ENCODE peak calls at places on chromosomes 4 and X, in ten cellular contexts. I is aorta, U is small intestine, E is HepG2, Y is colonic mucosa, Q is Peyer's patch, R is thoracic aorta, X is bronchial epithelial cell, D is mammary epithelial cell, L is IMR-90. T is an unnamed sample. For H3K36me3, the result is how much of the 10 kb centered on the place peaks cover.

GRCh38 chrX:110051559-110051958 is 48.6 kb downstream of the TMEM164 start:
- DNase-seq in Y (no peak), D (no peak), I (no peak), R (no peak), L (peak), Q (no peak), E (no peak), U (no peak), X (no peak), T (no peak)

GRCh38 chrX:134948333-134949241 is 42.2 kb upstream of the SMIM10 start:
- DNase-seq in R (no peak), U (peak), L (peak), Y (no peak), X (peak), I (no peak), D (peak), Q (no peak), E (peak), T (no peak)

GRCh38 chr4:147814334-147814733 is 82.4 kb downstream of the ARHGAP10 start:
- DNase-seq in Y (no peak), E (no peak), X (peak), L (no peak), R (no peak), D (peak), U (no peak), I (no peak), Q (no peak), T (no peak)

GRCh38 chr4:139018501-139018900 is 2.9 kb downstream of the NOCT start:
- DNase-seq in U (no peak), I (no peak), E (no peak), Q (no peak), Y (no peak), L (peak), X (peak), D (no peak), R (no peak), T (no peak)

GRCh38 chr4:37964734-37965457 is 4.7 kb downstream of the PTTG2 start:
- DNase-seq in R (no peak), E (no peak), I (no peak), Y (no peak), L (no peak), D (no peak), Q (no peak), U (no peak), X (no peak), T (no peak)

GRCh38 chrX:23720117-23720677 is 22.9 kb downstream of the ACOT9 start:
- DNase-seq in I (no peak), E (no peak), Q (no peak), Y (no peak), R (no peak), D (no peak), U (no peak), X (no peak), L (no peak), T (no peak)

GRCh38 chrX:70129811-70130210 is 3.4 kb upstream of the IGBP1 start:
- DNase-seq in L (peak), X (peak), D (peak), Q (no peak), I (no peak), R (no peak), Y (no peak), U (peak), E (peak), T (no peak)

GRCh38 chr4:26692014-26692726 is 108.3 kb downstream of the TBC1D19 start:
- DNase-seq in L (peak), Q (no peak), U (no peak), E (no peak), R (no peak), I (no peak), Y (no peak), D (peak), X (peak), T (no peak)

GRCh38 chr4:17504081-17504480 is 7.8 kb downstream of the QDPR start:
- DNase-seq in Y (no peak), I (no peak), D (no peak), U (no peak), X (no peak), R (no peak), E (no peak), L (no peak), Q (no peak), T (no peak)
- H3K36me3 ChIP-seq in Y (under half), I (under half), D (under half), U (under half), X (under half), R (under half), E (half or more), L (under half), Q (under half), T (under half)

DNA sequence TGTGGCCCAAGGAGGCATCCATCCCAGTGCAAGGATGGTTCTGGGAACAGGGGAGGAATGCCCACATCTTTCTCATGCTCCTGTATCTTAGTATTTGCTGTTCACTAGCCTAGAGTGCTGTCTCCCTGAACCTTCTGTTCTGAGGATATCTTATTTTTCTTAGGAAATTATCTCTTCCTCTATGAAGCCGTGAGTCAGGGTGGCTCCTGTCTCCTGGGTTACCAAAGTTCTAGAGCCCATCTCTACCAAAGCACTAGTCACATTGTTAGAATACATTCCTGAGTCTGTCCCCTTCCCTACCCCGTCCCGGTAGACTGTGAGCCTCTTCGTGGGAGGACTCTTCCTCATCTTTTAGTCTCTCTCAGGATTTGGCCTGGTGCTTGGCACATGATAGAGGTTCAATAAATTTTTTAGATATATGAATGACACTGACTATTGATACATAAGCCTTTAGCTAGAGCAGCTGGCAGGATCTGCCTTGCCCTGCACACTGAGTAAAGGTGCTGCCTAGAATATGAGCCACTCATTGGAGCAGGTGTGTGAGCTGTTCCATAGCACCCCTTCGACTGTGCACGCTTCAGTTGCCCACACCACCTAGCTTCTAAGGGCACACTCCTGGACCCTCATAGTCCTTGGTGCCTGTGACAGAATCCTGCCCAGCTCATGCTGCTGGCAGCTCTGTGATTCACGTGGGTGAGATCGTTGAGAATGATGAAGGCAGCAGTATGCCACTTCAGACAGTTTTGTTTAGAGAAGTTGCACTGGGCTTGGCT is 13.3 kb downstream of the CXCR3 start:
- DNase-seq in I (no peak), L (no peak), U (no peak), Y (no peak), Q (no peak), E (no peak), D (no peak), X (no peak), R (no peak), T (no peak)
- H3K36me3 ChIP-seq in I (under half), L (under half), U (under half), Y (under half), Q (under half), E (under half), D (under half), X (under half), R (under half), T (under half)

GRCh38 chr4:6371827-6372226 is 100.6 kb downstream of the PPP2R2C start:
- DNase-seq in X (no peak), Q (no peak), D (no peak), Y (no peak), E (no peak), L (no peak), R (no peak), I (no peak), U (no peak), T (no peak)

GRCh38 chr4:6375620-6376295 is 96.7 kb downstream of the PPP2R2C start:
- DNase-seq in I (peak), Q (no peak), D (no peak), U (no peak), E (no peak), R (no peak), L (no peak), X (no peak), Y (no peak), T (no peak)

GRCh38 chr4:6374575-6374974 is 97.8 kb downstream of the PPP2R2C start:
- DNase-seq in Q (no peak), I (peak), Y (no peak), U (no peak), L (no peak), D (no peak), E (no peak), R (no peak), X (no peak), T (no peak)

GRCh38 chr4:6372649-6373525 is 99.5 kb downstream of the PPP2R2C start:
- DNase-seq in X (peak), R (no peak), D (peak), U (peak), E (peak), Y (no peak), I (no peak), L (peak), Q (no peak), T (no peak)

GRCh38 chr4:6373541-6374410 is 98.6 kb downstream of the PPP2R2C start:
- DNase-seq in E (no peak), U (no peak), X (no peak), D (no peak), Y (no peak), R (no peak), L (no peak), Q (no peak), I (peak), T (no peak)
- H3K36me3 ChIP-seq in E (under half), U (under half), X (under half), D (under half), Y (under half), R (under half), L (under half), Q (under half), I (under half), T (under half)

GRCh38 chrX:136868283-136869055 is 12.1 kb downstream of the RBMX start:
- DNase-seq in E (no peak), I (no peak), L (no peak), U (no peak), X (no peak), R (no peak), D (no peak), Y (no peak), Q (no peak), T (no peak)
- H3K36me3 ChIP-seq in E (under half), I (under half), L (under half), U (under half), X (under half), R (under half), D (under half), Y (under half), Q (under half), T (under half)